ENCODE peak calls at places on chromosomes 12 and 14, in six cellular contexts. One of them, this sample, is unnamed.
A peak's percentile ranks its signal among the peaks of the same experiment; 100 is the strongest.

GRCh38 chr14:89485264-89485663 is 68.2 kb upstream of the FOXN3 start:
- DNase-seq in central memory CD4-positive, alpha-beta T cell: no peak
- DNase-seq in left lung: no peak
- DNase-seq in Caki2: no peak
- DNase-seq in fibroblast of pulmonary artery: no peak
- DNase-seq in ACHN: no peak
- DNase-seq in this sample: no peak

GRCh38 chr12:1616233-1617066 is 12.6 kb upstream of the WNT5B start:
- DNase-seq in central memory CD4-positive, alpha-beta T cell: no peak
- DNase-seq in left lung: no peak
- DNase-seq in Caki2: no peak
- DNase-seq in fibroblast of pulmonary artery: no peak
- DNase-seq in ACHN: no peak
- DNase-seq in this sample: no peak

GRCh38 chr14:38207830-38208815 is at the start of gene SSTR1:
- DNase-seq in central memory CD4-positive, alpha-beta T cell: no peak
- DNase-seq in left lung: peak; percentile 74
- DNase-seq in Caki2: peak; percentile 13
- DNase-seq in fibroblast of pulmonary artery: peak; percentile 21
- DNase-seq in ACHN: no peak
- DNase-seq in this sample: no peak

GRCh38 chr12:67425394-67425793 is 156.2 kb downstream of the CAND1 start:
- DNase-seq in central memory CD4-positive, alpha-beta T cell: no peak
- DNase-seq in left lung: no peak
- DNase-seq in Caki2: peak; percentile 41
- DNase-seq in fibroblast of pulmonary artery: no peak
- DNase-seq in ACHN: no peak
- DNase-seq in this sample: no peak

GRCh38 chr14:37195327-37195726 is 2.4 kb upstream of the MIPOL1 start:
- DNase-seq in central memory CD4-positive, alpha-beta T cell: no peak
- DNase-seq in left lung: no peak
- DNase-seq in Caki2: no peak
- DNase-seq in fibroblast of pulmonary artery: peak; percentile 35
- DNase-seq in ACHN: no peak
- DNase-seq in this sample: no peak

GRCh38 chr12:100718212-100718611 is 76.4 kb upstream of the ANO4 start:
- DNase-seq in central memory CD4-positive, alpha-beta T cell: no peak
- DNase-seq in left lung: no peak
- DNase-seq in Caki2: no peak
- DNase-seq in fibroblast of pulmonary artery: peak; percentile 36
- DNase-seq in ACHN: no peak
- DNase-seq in this sample: no peak

GRCh38 chr14:44782775-44783238 is 178.9 kb downstream of the KLHL28 start:
- DNase-seq in central memory CD4-positive, alpha-beta T cell: no peak
- DNase-seq in left lung: no peak
- DNase-seq in Caki2: peak; percentile 12
- DNase-seq in fibroblast of pulmonary artery: peak; percentile 86
- DNase-seq in ACHN: peak; percentile 66
- DNase-seq in this sample: no peak

GRCh38 chr12:77104792-77105191 is 39.4 kb upstream of the E2F7 start:
- DNase-seq in central memory CD4-positive, alpha-beta T cell: no peak
- DNase-seq in left lung: no peak
- DNase-seq in Caki2: no peak
- DNase-seq in fibroblast of pulmonary artery: peak; percentile 42
- DNase-seq in ACHN: peak; percentile 91
- DNase-seq in this sample: no peak

GRCh38 chr12:111411187-111411764 is 5.6 kb downstream of the SH2B3 start:
- DNase-seq in central memory CD4-positive, alpha-beta T cell: no peak
- DNase-seq in left lung: no peak
- DNase-seq in Caki2: peak; percentile 40
- DNase-seq in fibroblast of pulmonary artery: no peak
- DNase-seq in ACHN: no peak
- DNase-seq in this sample: no peak

GRCh38 chr12:570237-570925 is 92.9 kb downstream of the NINJ2 start:
- DNase-seq in central memory CD4-positive, alpha-beta T cell: no peak
- DNase-seq in left lung: peak; percentile 88
- DNase-seq in Caki2: peak; percentile 87
- DNase-seq in fibroblast of pulmonary artery: peak; percentile 86
- DNase-seq in ACHN: peak; percentile 96
- DNase-seq in this sample: no peak

GRCh38 chr12:57612711-57613426 is 1.6 kb downstream of the ARHGEF25 start:
- DNase-seq in central memory CD4-positive, alpha-beta T cell: no peak
- DNase-seq in left lung: no peak
- DNase-seq in Caki2: no peak
- DNase-seq in fibroblast of pulmonary artery: no peak
- DNase-seq in ACHN: no peak
- DNase-seq in this sample: no peak

GRCh38 chr14:24662753-24663152 is 28.8 kb upstream of the GZMB start:
- DNase-seq in central memory CD4-positive, alpha-beta T cell: no peak
- DNase-seq in left lung: no peak
- DNase-seq in Caki2: no peak
- DNase-seq in fibroblast of pulmonary artery: no peak
- DNase-seq in ACHN: no peak
- DNase-seq in this sample: no peak

GRCh38 chr12:4807813-4808212 is 87.6 kb downstream of the GALNT8 start:
- DNase-seq in central memory CD4-positive, alpha-beta T cell: peak; percentile 41
- DNase-seq in left lung: no peak
- DNase-seq in Caki2: no peak
- DNase-seq in fibroblast of pulmonary artery: no peak
- DNase-seq in ACHN: no peak
- DNase-seq in this sample: no peak

GRCh38 chr14:64704743-64705405 is 650 bp downstream of the PLEKHG3 start:
- DNase-seq in central memory CD4-positive, alpha-beta T cell: peak; percentile 27
- DNase-seq in left lung: peak; percentile 90
- DNase-seq in Caki2: no peak
- DNase-seq in fibroblast of pulmonary artery: no peak
- DNase-seq in ACHN: peak; percentile 31
- DNase-seq in this sample: no peak

GRCh38 chr12:57138526-57139272 is 8.7 kb downstream of the LRP1-AS start:
- DNase-seq in central memory CD4-positive, alpha-beta T cell: no peak
- DNase-seq in left lung: no peak
- DNase-seq in Caki2: no peak
- DNase-seq in fibroblast of pulmonary artery: peak; percentile 39
- DNase-seq in ACHN: no peak
- DNase-seq in this sample: no peak

GRCh38 chr12:52501490-52501889 is 8.4 kb upstream of the KRT6A start:
- DNase-seq in central memory CD4-positive, alpha-beta T cell: no peak
- DNase-seq in left lung: no peak
- DNase-seq in Caki2: no peak
- DNase-seq in fibroblast of pulmonary artery: no peak
- DNase-seq in ACHN: no peak
- DNase-seq in this sample: no peak

GRCh38 chr12:62698701-62699101 is 232.1 kb downstream of the MON2 start:
- DNase-seq in central memory CD4-positive, alpha-beta T cell: no peak
- DNase-seq in left lung: no peak
- DNase-seq in Caki2: peak; percentile 55
- DNase-seq in fibroblast of pulmonary artery: peak; percentile 82
- DNase-seq in ACHN: no peak
- DNase-seq in this sample: no peak

GRCh38 chr14:50362791-50363733 is 33.6 kb downstream of the CDKL1 start:
- DNase-seq in central memory CD4-positive, alpha-beta T cell: peak; percentile 17
- DNase-seq in left lung: no peak
- DNase-seq in Caki2: no peak
- DNase-seq in fibroblast of pulmonary artery: no peak
- DNase-seq in ACHN: no peak
- DNase-seq in this sample: no peak

GRCh38 chr12:24853588-24853987 is 95.3 kb downstream of the BCAT1 start:
- DNase-seq in central memory CD4-positive, alpha-beta T cell: no peak
- DNase-seq in left lung: no peak
- DNase-seq in Caki2: peak; percentile 41
- DNase-seq in fibroblast of pulmonary artery: peak; percentile 59
- DNase-seq in ACHN: peak; percentile 39
- DNase-seq in this sample: no peak

GRCh38 chr12:76312314-76312713 is 35.9 kb downstream of the BBS10 start:
- DNase-seq in central memory CD4-positive, alpha-beta T cell: no peak
- DNase-seq in left lung: no peak
- DNase-seq in Caki2: no peak
- DNase-seq in fibroblast of pulmonary artery: no peak
- DNase-seq in ACHN: no peak
- DNase-seq in this sample: no peak

GRCh38 chr14:91123201-91123600 is 9.3 kb downstream of the DGLUCY start:
- DNase-seq in central memory CD4-positive, alpha-beta T cell: no peak
- DNase-seq in left lung: no peak
- DNase-seq in Caki2: no peak
- DNase-seq in fibroblast of pulmonary artery: no peak
- DNase-seq in ACHN: no peak
- DNase-seq in this sample: no peak

GRCh38 chr12:52056801-52057613 is 5.8 kb downstream of the NR4A1 start:
- DNase-seq in central memory CD4-positive, alpha-beta T cell: no peak
- DNase-seq in left lung: no peak
- DNase-seq in Caki2: no peak
- DNase-seq in fibroblast of pulmonary artery: peak; percentile 65
- DNase-seq in ACHN: no peak
- DNase-seq in this sample: no peak

GRCh38 chr12:50442178-50442908 is 41.7 kb downstream of the LARP4 start:
- DNase-seq in central memory CD4-positive, alpha-beta T cell: no peak
- DNase-seq in left lung: no peak
- DNase-seq in Caki2: no peak
- DNase-seq in fibroblast of pulmonary artery: no peak
- DNase-seq in ACHN: no peak
- DNase-seq in this sample: no peak

GRCh38 chr12:41743835-41744234 is 400.8 kb downstream of the GXYLT1 start:
- DNase-seq in central memory CD4-positive, alpha-beta T cell: no peak
- DNase-seq in left lung: no peak
- DNase-seq in Caki2: peak; percentile 77
- DNase-seq in fibroblast of pulmonary artery: no peak
- DNase-seq in ACHN: peak; percentile 30
- DNase-seq in this sample: no peak

GRCh38 chr14:65156568-65157366 is 54.5 kb upstream of the MAX start:
- DNase-seq in central memory CD4-positive, alpha-beta T cell: no peak
- DNase-seq in left lung: peak; percentile 81
- DNase-seq in Caki2: no peak
- DNase-seq in fibroblast of pulmonary artery: peak; percentile 87
- DNase-seq in ACHN: no peak
- DNase-seq in this sample: no peak

GRCh38 chr12:124318336-124319020 is 23.6 kb downstream of the RFLNA start:
- DNase-seq in central memory CD4-positive, alpha-beta T cell: no peak
- DNase-seq in left lung: no peak
- DNase-seq in Caki2: no peak
- DNase-seq in fibroblast of pulmonary artery: no peak
- DNase-seq in ACHN: no peak
- DNase-seq in this sample: no peak

This sample was measured in type B pancreatic cell.